ENCODE peak calls at places on chromosomes 1 and 21, in eight cellular contexts. G, L, U, F, D, X, B and I are unnamed samples.

GRCh38 chr1:1583667-1584010 is 9.0 kb upstream of the SSU72 start:
- DNase-seq in G (no peak), L (no peak), X (no peak), B (no peak), U (no peak), F (no peak), D (no peak), I (no peak)

GRCh38 chr21:36306872-36307534 is 13.0 kb upstream of the MORC3 start:
- DNase-seq in B (no peak), U (no peak), D (peak; percentile 21), L (no peak), X (no peak), G (peak; percentile 70), F (no peak), I (no peak)

GRCh38 chr21:15282666-15283065 is 217.9 kb upstream of the NRIP1 start:
- DNase-seq in B (no peak), G (no peak), L (no peak), X (no peak), U (no peak), F (no peak), D (no peak), I (no peak)

GRCh38 chr1:7393141-7393540 is 378.0 kb upstream of the VAMP3 start:
- DNase-seq in G (no peak), L (no peak), U (no peak), D (peak; percentile 11), F (no peak), X (no peak), B (no peak), I (no peak)

GRCh38 chr1:187046293-187046692 is 217.5 kb downstream of the PLA2G4A start:
- DNase-seq in F (no peak), X (no peak), B (no peak), L (no peak), D (no peak), G (no peak), U (no peak), I (no peak)

GRCh38 chr1:6646499-6647148 is 22.0 kb downstream of the THAP3 start:
- DNase-seq in B (no peak), G (peak; percentile 84), D (no peak), X (peak; percentile 66), F (peak; percentile 47), U (no peak), L (peak; percentile 30), I (no peak)

GRCh38 chr1:212760126-212760823 is 31.3 kb downstream of the NSL1 start:
- DNase-seq in X (no peak), F (no peak), L (peak; percentile 22), G (peak; percentile 90), B (no peak), D (peak; percentile 80), U (no peak), I (no peak)

GRCh38 chr21:37658994-37659458 is 257.2 kb downstream of the KCNJ6 start:
- DNase-seq in D (no peak), L (no peak), U (peak; percentile 32), G (no peak), X (no peak), B (no peak), F (peak; percentile 95), I (peak; percentile 81)

GRCh38 chr1:181971424-181971823 is 90.1 kb downstream of the ZNF648 start:
- DNase-seq in B (no peak), D (no peak), U (no peak), L (no peak), X (no peak), G (no peak), F (no peak), I (no peak)

GRCh38 chr1:72564749-72565148 is 282.4 kb upstream of the NEGR1 start:
- DNase-seq in L (no peak), D (no peak), U (no peak), B (no peak), G (no peak), X (no peak), F (no peak), I (no peak)

GRCh38 chr1:151923422-151923821 is 14.1 kb upstream of the THEM4 start:
- DNase-seq in G (no peak), D (no peak), B (no peak), X (no peak), U (no peak), L (no peak), F (no peak), I (no peak)

GRCh38 chr1:157231844-157232550 is 93.8 kb upstream of the ETV3 start:
- DNase-seq in U (no peak), L (no peak), F (no peak), B (no peak), G (no peak), X (no peak), D (no peak), I (no peak)
- H3K27me3 ChIP-seq in U (no peaks in the 10 kb centered on the region), L (no peaks in the 10 kb centered on the region), F (no peaks in the 10 kb centered on the region), B (peaks cover 2% of the 10 kb centered on the region), G (no peaks in the 10 kb centered on the region), X (no peaks in the 10 kb centered on the region), D (no peaks in the 10 kb centered on the region), I (no peaks in the 10 kb centered on the region)

GRCh38 chr1:41102208-41102607 is 80.7 kb upstream of the SLFNL1 start:
- DNase-seq in L (no peak), X (peak; percentile 56), G (no peak), D (peak; percentile 73), F (peak; percentile 97), B (no peak), U (peak; percentile 86), I (peak; percentile 97)
- TF ChIP-seq POLR2AphosphoS5 in L (no peak), X (no peak), G (no peak), D (peak; percentile 67), F (no peak), B (no peak), U (no peak), I (peak; percentile 85)

GRCh38 chr1:234599617-234600417 is 10.2 kb downstream of the IRF2BP2 start:
- DNase-seq in D (peak; percentile 95), F (peak; percentile 92), X (peak; percentile 93), U (peak; percentile 80), B (no peak), L (peak; percentile 85), G (peak; percentile 89), I (peak; percentile 95)

GRCh38 chr1:234601217-234602017 is 8.6 kb downstream of the IRF2BP2 start:
- DNase-seq in G (peak; percentile 54), U (no peak), X (peak; percentile 51), L (peak; percentile 64), F (peak; percentile 52), D (no peak), B (no peak), I (no peak)

GRCh38 chr1:234597894-234598293 is 12.1 kb downstream of the IRF2BP2 start:
- DNase-seq in X (peak; percentile 56), L (peak; percentile 62), F (peak; percentile 74), D (no peak), G (peak; percentile 63), U (no peak), B (no peak), I (no peak)

GRCh38 chr1:234600418-234601216 is 9.4 kb downstream of the IRF2BP2 start:
- DNase-seq in G (no peak), F (peak; percentile 63), X (peak; percentile 52), B (no peak), L (peak; percentile 98), U (no peak), D (no peak), I (no peak)

GRCh38 chr1:234598974-234599616 is 10.9 kb downstream of the IRF2BP2 start:
- DNase-seq in D (no peak), B (no peak), U (no peak), X (no peak), L (no peak), G (no peak), F (peak; percentile 18), I (peak; percentile 83)
- H3K4me1 ChIP-seq in D (peaks cover 49% of the 10 kb centered on the region), B (peaks cover 47% of the 10 kb centered on the region), U (peaks cover 16% of the 10 kb centered on the region), X (peaks cover 52% of the 10 kb centered on the region), L (peaks cover 41% of the 10 kb centered on the region), G (peaks cover 49% of the 10 kb centered on the region), F (peaks cover 50% of the 10 kb centered on the region), I (peaks cover 49% of the 10 kb centered on the region)

GRCh38 chr1:53544731-53545515 is 85.7 kb downstream of the DMRTB1 start:
- DNase-seq in B (no peak), D (peak; percentile 37), G (no peak), L (no peak), U (no peak), X (peak; percentile 16), F (no peak), I (peak; percentile 50)

GRCh38 chr1:53542551-53542950 is 83.4 kb downstream of the DMRTB1 start:
- DNase-seq in B (no peak), G (no peak), X (no peak), F (no peak), D (peak; percentile 51), U (no peak), L (no peak), I (peak; percentile 57)

GRCh38 chr1:53543130-53543770 is 84.1 kb downstream of the DMRTB1 start:
- DNase-seq in U (no peak), F (no peak), L (no peak), G (no peak), D (peak; percentile 47), B (no peak), X (peak; percentile 56), I (peak; percentile 34)

GRCh38 chr1:53545663-53546408 is 86.6 kb downstream of the DMRTB1 start:
- DNase-seq in X (peak; percentile 27), G (no peak), F (no peak), U (no peak), L (no peak), D (peak; percentile 64), B (no peak), I (peak; percentile 26)

GRCh38 chr1:53543771-53544695 is 84.8 kb downstream of the DMRTB1 start:
- DNase-seq in X (peak; percentile 74), G (no peak), F (no peak), L (no peak), B (no peak), D (peak; percentile 59), U (no peak), I (peak; percentile 60)
- H3K27me3 ChIP-seq in X (no peaks in the 10 kb centered on the region), G (no peaks in the 10 kb centered on the region), F (no peaks in the 10 kb centered on the region), L (peaks cover 5% of the 10 kb centered on the region), B (no peaks in the 10 kb centered on the region), D (no peaks in the 10 kb centered on the region), U (no peaks in the 10 kb centered on the region), I (no peaks in the 10 kb centered on the region)

DNA sequence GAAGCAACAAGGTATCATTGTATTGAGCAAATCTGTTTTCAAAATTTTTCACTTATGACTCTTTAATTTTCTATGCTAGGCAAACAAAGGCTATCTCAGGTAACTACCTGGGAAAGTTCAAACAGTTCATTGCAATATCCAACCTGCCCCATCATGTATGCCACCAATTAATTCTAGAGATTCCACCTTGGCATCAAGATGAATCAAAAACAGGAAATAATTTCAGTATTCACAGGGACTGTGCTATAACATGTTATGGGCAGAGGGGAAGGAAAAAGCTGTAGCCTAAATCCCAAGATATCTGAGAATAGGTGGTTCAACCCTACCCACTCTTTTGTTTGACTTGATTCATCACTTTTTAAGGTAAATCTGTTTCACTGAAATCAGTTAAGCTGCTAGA is 67.5 kb upstream of the SH3GLB1 start:
- DNase-seq in X (no peak), G (no peak), F (no peak), U (no peak), B (no peak), L (no peak), D (no peak), I (no peak)
- TF ChIP-seq POLR2AphosphoS5 in X (no peak), G (no peak), F (no peak), U (no peak), B (no peak), L (no peak), D (no peak), I (no peak)

DNA sequence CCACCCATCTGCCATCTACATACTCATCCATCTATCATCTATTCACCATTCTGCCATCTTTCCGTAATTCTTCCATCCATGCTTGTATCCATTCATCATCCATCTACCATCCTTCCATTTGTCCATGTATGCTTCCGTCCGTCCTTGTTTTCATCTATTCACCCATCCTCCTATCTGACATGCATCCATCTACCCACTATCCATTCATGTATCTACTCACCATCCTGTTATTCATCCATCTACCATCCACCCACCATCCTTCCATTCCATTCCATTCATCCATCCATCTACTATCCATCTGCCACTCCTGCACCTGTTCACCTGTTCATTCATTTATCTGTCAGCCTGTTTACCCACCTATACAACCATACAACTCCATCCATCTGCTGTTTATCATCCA is 86.2 kb downstream of the TRIM11 start:
- DNase-seq in D (no peak), G (no peak), U (no peak), B (no peak), L (no peak), X (no peak), F (no peak), I (no peak)
- H3K4me1 ChIP-seq in D (no peaks in the 10 kb centered on the region), G (no peaks in the 10 kb centered on the region), U (no peaks in the 10 kb centered on the region), B (no peaks in the 10 kb centered on the region), L (no peaks in the 10 kb centered on the region), X (no peaks in the 10 kb centered on the region), F (no peaks in the 10 kb centered on the region), I (no peaks in the 10 kb centered on the region)